ENCODE peak calls at places on chromosome 9, in seven cellular contexts. One of them, this sample, is unnamed.

GRCh38 chr9:20405086-20405485 is 217.2 kb downstream of the MLLT3 start:
- DNase-seq in PC-3: no peak
- DNase-seq in testis: no peak
- DNase-seq in CD4-positive, alpha-beta memory T cell: no peak
- DNase-seq in aorta: no peak
- DNase-seq in endodermal cell: no peak
- DNase-seq in thyroid gland: no peak
- DNase-seq in this sample: no peak

GRCh38 chr9:4741365-4742031 is 496 bp upstream of the AK3 start:
- DNase-seq in PC-3: peak; percentile 18
- DNase-seq in endodermal cell: peak; percentile 83
- DNase-seq in testis: peak; percentile 47
- DNase-seq in CD4-positive, alpha-beta memory T cell: peak; percentile 12
- DNase-seq in aorta: peak; percentile 55
- DNase-seq in thyroid gland: peak; percentile 54
- DNase-seq in this sample: no peak

GRCh38 chr9:104911029-104911607 is 16.8 kb downstream of the ABCA1 start:
- DNase-seq in PC-3: peak; percentile 48
- DNase-seq in thyroid gland: no peak
- DNase-seq in aorta: no peak
- DNase-seq in endodermal cell: peak; percentile 30
- DNase-seq in CD4-positive, alpha-beta memory T cell: no peak
- DNase-seq in testis: no peak
- DNase-seq in this sample: no peak

GRCh38 chr9:133115604-133116345 is 5.3 kb downstream of the RALGDS start:
- DNase-seq in CD4-positive, alpha-beta memory T cell: peak; percentile 35
- DNase-seq in PC-3: no peak
- DNase-seq in testis: no peak
- DNase-seq in aorta: peak; percentile 51
- DNase-seq in endodermal cell: no peak
- DNase-seq in thyroid gland: peak; percentile 2
- DNase-seq in this sample: peak; percentile 33

GRCh38 chr9:70479880-70480291 is 65.4 kb upstream of the KLF9 start:
- DNase-seq in PC-3: no peak
- DNase-seq in aorta: no peak
- DNase-seq in thyroid gland: peak; percentile 60
- DNase-seq in testis: no peak
- DNase-seq in CD4-positive, alpha-beta memory T cell: no peak
- DNase-seq in endodermal cell: peak; percentile 70
- DNase-seq in this sample: no peak

GRCh38 chr9:126524353-126525077 is 89.2 kb upstream of the LMX1B start:
- DNase-seq in endodermal cell: no peak
- DNase-seq in testis: no peak
- DNase-seq in aorta: no peak
- DNase-seq in PC-3: no peak
- DNase-seq in CD4-positive, alpha-beta memory T cell: no peak
- DNase-seq in thyroid gland: no peak
- DNase-seq in this sample: no peak

GRCh38 chr9:61665330-61665751 is 475.5 kb downstream of the SPATA31A7 start:
- DNase-seq in PC-3: no peak
- DNase-seq in thyroid gland: no peak
- DNase-seq in CD4-positive, alpha-beta memory T cell: no peak
- DNase-seq in aorta: no peak
- DNase-seq in endodermal cell: no peak
- DNase-seq in testis: peak; percentile 19
- DNase-seq in this sample: peak; percentile 4

GRCh38 chr9:129836342-129837007 is 1.2 kb downstream of the USP20 start:
- DNase-seq in CD4-positive, alpha-beta memory T cell: peak; percentile 26
- DNase-seq in PC-3: no peak
- DNase-seq in endodermal cell: no peak
- DNase-seq in testis: no peak
- DNase-seq in aorta: no peak
- DNase-seq in thyroid gland: no peak
- DNase-seq in this sample: peak; percentile 75

GRCh38 chr9:34654317-34655083 is 2.5 kb downstream of the IL11RA start:
- DNase-seq in CD4-positive, alpha-beta memory T cell: no peak
- DNase-seq in aorta: peak; percentile 87
- DNase-seq in thyroid gland: peak; percentile 90
- DNase-seq in PC-3: no peak
- DNase-seq in testis: peak; percentile 77
- DNase-seq in endodermal cell: no peak
- DNase-seq in this sample: no peak

GRCh38 chr9:73149371-73150067 is 2.1 kb upstream of the ANXA1 start:
- DNase-seq in PC-3: peak; percentile 79
- DNase-seq in thyroid gland: no peak
- DNase-seq in aorta: no peak
- DNase-seq in endodermal cell: no peak
- DNase-seq in CD4-positive, alpha-beta memory T cell: peak; percentile 48
- DNase-seq in testis: no peak
- DNase-seq in this sample: no peak

GRCh38 chr9:109716631-109717030 is 63.4 kb upstream of the PALM2AKAP2 start:
- DNase-seq in testis: no peak
- DNase-seq in endodermal cell: no peak
- DNase-seq in PC-3: peak; percentile 83
- DNase-seq in CD4-positive, alpha-beta memory T cell: no peak
- DNase-seq in thyroid gland: no peak
- DNase-seq in aorta: no peak
- DNase-seq in this sample: no peak

GRCh38 chr9:100595391-100596199 is 17.7 kb downstream of the CAVIN4 start:
- DNase-seq in thyroid gland: no peak
- DNase-seq in PC-3: peak; percentile 82
- DNase-seq in testis: peak; percentile 42
- DNase-seq in aorta: no peak
- DNase-seq in endodermal cell: peak; percentile 78
- DNase-seq in CD4-positive, alpha-beta memory T cell: peak; percentile 36
- DNase-seq in this sample: no peak

GRCh38 chr9:129838707-129839259 is 3.5 kb downstream of the USP20 start:
- DNase-seq in testis: no peak
- DNase-seq in CD4-positive, alpha-beta memory T cell: no peak
- DNase-seq in endodermal cell: no peak
- DNase-seq in aorta: no peak
- DNase-seq in thyroid gland: no peak
- DNase-seq in PC-3: peak; percentile 91
- DNase-seq in this sample: no peak

GRCh38 chr9:4117835-4118610 is 181.8 kb downstream of the GLIS3 start:
- DNase-seq in endodermal cell: peak; percentile 81
- DNase-seq in PC-3: no peak
- DNase-seq in CD4-positive, alpha-beta memory T cell: peak; percentile 12
- DNase-seq in thyroid gland: no peak
- DNase-seq in aorta: peak; percentile 52
- DNase-seq in testis: peak; percentile 70
- DNase-seq in this sample: no peak

GRCh38 chr9:134179918-134180785 is 15.8 kb upstream of the RNU6ATAC start:
- DNase-seq in CD4-positive, alpha-beta memory T cell: no peak
- DNase-seq in testis: no peak
- DNase-seq in endodermal cell: peak; percentile 36
- DNase-seq in thyroid gland: peak; percentile 2
- DNase-seq in aorta: peak; percentile 32
- DNase-seq in PC-3: no peak
- DNase-seq in this sample: peak; percentile 44

GRCh38 chr9:5832093-5832542 is 799 bp downstream of the ERMP1 start:
- DNase-seq in thyroid gland: no peak
- DNase-seq in testis: peak; percentile 48
- DNase-seq in PC-3: no peak
- DNase-seq in aorta: no peak
- DNase-seq in endodermal cell: no peak
- DNase-seq in CD4-positive, alpha-beta memory T cell: no peak
- DNase-seq in this sample: peak; percentile 35

GRCh38 chr9:94911211-94911610 is 184.7 kb downstream of the AOPEP start:
- DNase-seq in thyroid gland: no peak
- DNase-seq in CD4-positive, alpha-beta memory T cell: no peak
- DNase-seq in aorta: no peak
- DNase-seq in testis: no peak
- DNase-seq in endodermal cell: peak; percentile 31
- DNase-seq in PC-3: no peak
- DNase-seq in this sample: no peak

GRCh38 chr9:96186601-96187011 is 115.4 kb downstream of the HSD17B3 start:
- DNase-seq in testis: peak; percentile 51
- DNase-seq in thyroid gland: peak; percentile 87
- DNase-seq in aorta: no peak
- DNase-seq in PC-3: peak; percentile 22
- DNase-seq in CD4-positive, alpha-beta memory T cell: no peak
- DNase-seq in endodermal cell: peak; percentile 84
- DNase-seq in this sample: peak; percentile 77

GRCh38 chr9:85743290-85744128 is 1.8 kb upstream of the AGTPBP1 start:
- DNase-seq in PC-3: peak; percentile 77
- DNase-seq in testis: peak; percentile 30
- DNase-seq in aorta: peak; percentile 66
- DNase-seq in thyroid gland: no peak
- DNase-seq in endodermal cell: peak; percentile 72
- DNase-seq in CD4-positive, alpha-beta memory T cell: peak; percentile 10
- DNase-seq in this sample: no peak

GRCh38 chr9:94250456-94250855 is 8.6 kb upstream of the ZNF169 start:
- DNase-seq in aorta: no peak
- DNase-seq in endodermal cell: peak; percentile 76
- DNase-seq in CD4-positive, alpha-beta memory T cell: peak; percentile 43
- DNase-seq in thyroid gland: no peak
- DNase-seq in PC-3: peak; percentile 50
- DNase-seq in testis: no peak
- DNase-seq in this sample: no peak

GRCh38 chr9:125183054-125183453 is 6.5 kb downstream of the PPP6C start:
- DNase-seq in thyroid gland: no peak
- DNase-seq in PC-3: no peak
- DNase-seq in CD4-positive, alpha-beta memory T cell: no peak
- DNase-seq in testis: no peak
- DNase-seq in endodermal cell: no peak
- DNase-seq in aorta: no peak
- DNase-seq in this sample: no peak

GRCh38 chr9:127907867-127908659 is 8.7 kb upstream of the ST6GALNAC6 start:
- DNase-seq in endodermal cell: no peak
- DNase-seq in PC-3: no peak
- DNase-seq in CD4-positive, alpha-beta memory T cell: no peak
- DNase-seq in aorta: peak; percentile 45
- DNase-seq in testis: no peak
- DNase-seq in thyroid gland: no peak
- DNase-seq in this sample: no peak

GRCh38 chr9:127910613-127911205 is 6.1 kb downstream of the ST6GALNAC4 start:
- DNase-seq in PC-3: no peak
- DNase-seq in endodermal cell: no peak
- DNase-seq in CD4-positive, alpha-beta memory T cell: no peak
- DNase-seq in testis: peak; percentile 46
- DNase-seq in thyroid gland: no peak
- DNase-seq in aorta: no peak
- DNase-seq in this sample: no peak

GRCh38 chr9:127912296-127912695 is 4.5 kb downstream of the ST6GALNAC4 start:
- DNase-seq in CD4-positive, alpha-beta memory T cell: no peak
- DNase-seq in endodermal cell: no peak
- DNase-seq in testis: no peak
- DNase-seq in aorta: peak; percentile 46
- DNase-seq in PC-3: no peak
- DNase-seq in thyroid gland: no peak
- DNase-seq in this sample: no peak

GRCh38 chr9:127908660-127908926 is 8.2 kb downstream of the ST6GALNAC4 start:
- DNase-seq in testis: no peak
- DNase-seq in PC-3: no peak
- DNase-seq in thyroid gland: no peak
- DNase-seq in endodermal cell: no peak
- DNase-seq in CD4-positive, alpha-beta memory T cell: no peak
- DNase-seq in aorta: no peak
- DNase-seq in this sample: no peak

GRCh38 chr9:127909839-127910273 is 7.0 kb downstream of the ST6GALNAC4 start:
- DNase-seq in thyroid gland: no peak
- DNase-seq in PC-3: no peak
- DNase-seq in endodermal cell: no peak
- DNase-seq in testis: no peak
- DNase-seq in CD4-positive, alpha-beta memory T cell: no peak
- DNase-seq in aorta: peak; percentile 54
- DNase-seq in this sample: no peak
- H3K27ac ChIP-seq in thyroid gland: peak overlapping the region; percentile 38
- H3K27ac ChIP-seq in PC-3: no peak overlapping the region
- H3K27ac ChIP-seq in endodermal cell: peak overlapping the region; percentile 17
- H3K27ac ChIP-seq in testis: no peak overlapping the region
- H3K27ac ChIP-seq in CD4-positive, alpha-beta memory T cell: peak overlapping the region; percentile 25
- H3K27ac ChIP-seq in aorta: no peak overlapping the region
- H3K27ac ChIP-seq in this sample: no peak overlapping the region

GRCh38 chr9:121323449-121324151 is 46.5 kb downstream of the STOM start:
- DNase-seq in aorta: no peak
- DNase-seq in CD4-positive, alpha-beta memory T cell: no peak
- DNase-seq in endodermal cell: no peak
- DNase-seq in PC-3: no peak
- DNase-seq in testis: no peak
- DNase-seq in thyroid gland: no peak
- DNase-seq in this sample: no peak

GRCh38 chr9:121324316-121324715 is 45.7 kb downstream of the STOM start:
- DNase-seq in CD4-positive, alpha-beta memory T cell: no peak
- DNase-seq in testis: no peak
- DNase-seq in aorta: no peak
- DNase-seq in thyroid gland: no peak
- DNase-seq in PC-3: no peak
- DNase-seq in endodermal cell: no peak
- DNase-seq in this sample: no peak

GRCh38 chr9:121326130-121326838 is 43.8 kb downstream of the STOM start:
- DNase-seq in testis: peak; percentile 80
- DNase-seq in endodermal cell: no peak
- DNase-seq in thyroid gland: peak; percentile 47
- DNase-seq in PC-3: peak; percentile 36
- DNase-seq in aorta: peak; percentile 96
- DNase-seq in CD4-positive, alpha-beta memory T cell: no peak
- DNase-seq in this sample: peak; percentile 72

GRCh38 chr9:121325387-121325786 is 44.7 kb downstream of the STOM start:
- DNase-seq in testis: peak; percentile 5
- DNase-seq in CD4-positive, alpha-beta memory T cell: no peak
- DNase-seq in endodermal cell: no peak
- DNase-seq in aorta: no peak
- DNase-seq in thyroid gland: no peak
- DNase-seq in PC-3: no peak
- DNase-seq in this sample: no peak

DNA sequence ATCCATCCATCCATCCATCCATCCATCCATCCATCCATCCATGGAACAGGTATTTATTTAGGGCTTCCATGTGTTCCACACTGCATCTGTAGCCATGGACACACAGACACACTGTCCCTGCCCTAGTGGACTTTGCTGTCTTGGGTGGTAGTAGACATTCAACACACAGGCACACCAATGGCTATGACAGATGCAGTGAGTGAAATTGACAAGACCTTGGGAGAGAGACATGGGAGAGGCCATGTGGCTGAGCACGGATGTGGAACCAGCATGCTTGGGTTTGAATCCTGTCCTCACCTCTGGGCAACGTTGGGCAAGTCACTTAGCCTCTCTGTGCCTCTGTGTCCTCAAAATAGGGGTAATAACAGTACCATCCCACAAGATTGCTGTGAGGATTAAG is 45.3 kb downstream of the STOM start:
- DNase-seq in aorta: no peak
- DNase-seq in testis: no peak
- DNase-seq in CD4-positive, alpha-beta memory T cell: no peak
- DNase-seq in thyroid gland: no peak
- DNase-seq in endodermal cell: no peak
- DNase-seq in PC-3: no peak
- DNase-seq in this sample: no peak
- H3K27ac ChIP-seq in aorta: peak overlapping the region; percentile 94
- H3K27ac ChIP-seq in testis: peak overlapping the region; percentile 84
- H3K27ac ChIP-seq in CD4-positive, alpha-beta memory T cell: no peak overlapping the region
- H3K27ac ChIP-seq in thyroid gland: peak overlapping the region; percentile 91
- H3K27ac ChIP-seq in endodermal cell: no peak overlapping the region
- H3K27ac ChIP-seq in PC-3: no peak overlapping the region
- H3K27ac ChIP-seq in this sample: peak overlapping the region; percentile 27

GRCh38 chr9:93206576-93207155 is 22.7 kb downstream of the WNK2 start:
- DNase-seq in endodermal cell: no peak
- DNase-seq in CD4-positive, alpha-beta memory T cell: no peak
- DNase-seq in PC-3: no peak
- DNase-seq in thyroid gland: no peak
- DNase-seq in testis: no peak
- DNase-seq in aorta: peak; percentile 33
- DNase-seq in this sample: peak; percentile 48
- H3K27ac ChIP-seq in endodermal cell: peak overlapping the region; percentile 75
- H3K27ac ChIP-seq in CD4-positive, alpha-beta memory T cell: no peak overlapping the region
- H3K27ac ChIP-seq in PC-3: no peak overlapping the region
- H3K27ac ChIP-seq in thyroid gland: no peak overlapping the region
- H3K27ac ChIP-seq in testis: no peak overlapping the region
- H3K27ac ChIP-seq in aorta: no peak overlapping the region
- H3K27ac ChIP-seq in this sample: peak overlapping the region; percentile 94

GRCh38 chr9:89701221-89701798 is 96.5 kb downstream of the GADD45G start:
- DNase-seq in aorta: no peak
- DNase-seq in endodermal cell: peak; percentile 58
- DNase-seq in PC-3: no peak
- DNase-seq in CD4-positive, alpha-beta memory T cell: peak; percentile 56
- DNase-seq in thyroid gland: no peak
- DNase-seq in testis: no peak
- DNase-seq in this sample: no peak
- H3K27ac ChIP-seq in aorta: no peak overlapping the region
- H3K27ac ChIP-seq in endodermal cell: no peak overlapping the region
- H3K27ac ChIP-seq in PC-3: no peak overlapping the region
- H3K27ac ChIP-seq in CD4-positive, alpha-beta memory T cell: peak overlapping the region; percentile 51
- H3K27ac ChIP-seq in thyroid gland: no peak overlapping the region
- H3K27ac ChIP-seq in testis: no peak overlapping the region
- H3K27ac ChIP-seq in this sample: no peak overlapping the region

This sample was measured in Peyer's patch.